ENCODE peak calls at places on chromosome 20, in six cellular contexts. B, O, U, T, M and N are unnamed samples.

GRCh38 chr20:19368351-19368750 is 155.9 kb downstream of the SLC24A3 start:
- DNase-seq in B (no peak), O (no peak), U (no peak), T (no peak), M (no peak), N (no peak)

GRCh38 chr20:1820137-1821074 is 74.8 kb upstream of the SIRPA start:
- DNase-seq in B (no peak), O (no peak), U (peak; percentile 80), T (no peak), M (no peak), N (no peak)

GRCh38 chr20:35326732-35327073 is 34.5 kb upstream of the FAM83C start:
- DNase-seq in B (no peak), O (no peak), U (no peak), T (no peak), M (no peak), N (no peak)

GRCh38 chr20:20489054-20489453 is 121.2 kb downstream of the INSM1 start:
- DNase-seq in B (no peak), O (no peak), U (peak; percentile 69), T (no peak), M (no peak), N (no peak)

GRCh38 chr20:46216770-46217464 is 91.4 kb downstream of the CDH22 start:
- DNase-seq in B (no peak), O (no peak), U (no peak), T (no peak), M (no peak), N (no peak)

GRCh38 chr20:40535816-40536215 is 153.2 kb downstream of the MAFB start:
- DNase-seq in B (no peak), O (no peak), U (no peak), T (no peak), M (no peak), N (no peak)

GRCh38 chr20:62133864-62134263 is 9.3 kb downstream of the PSMA7 start:
- DNase-seq in B (no peak), O (no peak), U (no peak), T (no peak), M (no peak), N (no peak)

GRCh38 chr20:17624551-17625245 is 54.8 kb downstream of the DSTN start:
- DNase-seq in B (no peak), O (no peak), U (no peak), T (peak; percentile 28), M (peak; percentile 7), N (peak; percentile 3)

GRCh38 chr20:36572701-36573102 is 695 bp upstream of the TGIF2 start:
- DNase-seq in B (no peak), O (no peak), U (peak; percentile 51), T (no peak), M (no peak), N (no peak)

GRCh38 chr20:55880361-55880760 is 125.0 kb downstream of the CBLN4 start:
- DNase-seq in B (no peak), O (no peak), U (no peak), T (no peak), M (no peak), N (no peak)

GRCh38 chr20:50302463-50303041 is 111.9 kb downstream of the CEBPB start:
- DNase-seq in B (no peak), O (no peak), U (peak; percentile 59), T (no peak), M (no peak), N (no peak)

GRCh38 chr20:31675828-31676533 is 38.3 kb downstream of the COX4I2 start:
- DNase-seq in B (no peak), O (no peak), U (peak; percentile 25), T (no peak), M (no peak), N (no peak)

GRCh38 chr20:50258790-50259483 is 68.3 kb downstream of the CEBPB start:
- DNase-seq in B (no peak), O (no peak), U (no peak), T (no peak), M (no peak), N (no peak)

GRCh38 chr20:46814366-46815232 is 80.0 kb upstream of the EYA2 start:
- DNase-seq in B (peak; percentile 57), O (peak; percentile 92), U (peak; percentile 87), T (no peak), M (no peak), N (no peak)

GRCh38 chr20:17680128-17680835 is 1.8 kb downstream of the RRBP1 start:
- DNase-seq in B (peak; percentile 74), O (peak; percentile 78), U (peak; percentile 71), T (no peak), M (no peak), N (peak; percentile 23)

GRCh38 chr20:5024103-5024502 is 22.8 kb upstream of the SLC23A2 start:
- DNase-seq in B (no peak), O (no peak), U (peak; percentile 12), T (no peak), M (no peak), N (no peak)

GRCh38 chr20:61948586-61949362 is 116.9 kb downstream of the TAF4 start:
- DNase-seq in B (no peak), O (no peak), U (no peak), T (peak; percentile 22), M (no peak), N (no peak)

GRCh38 chr20:33731693-33732165 is at the start of gene ZNF341:
- DNase-seq in B (no peak), O (peak; percentile 55), U (peak; percentile 76), T (peak; percentile 89), M (peak; percentile 29), N (peak; percentile 83)

GRCh38 chr20:45114465-45115385 is at the start of gene WFDC5:
- DNase-seq in B (no peak), O (no peak), U (no peak), T (no peak), M (no peak), N (no peak)

DNA sequence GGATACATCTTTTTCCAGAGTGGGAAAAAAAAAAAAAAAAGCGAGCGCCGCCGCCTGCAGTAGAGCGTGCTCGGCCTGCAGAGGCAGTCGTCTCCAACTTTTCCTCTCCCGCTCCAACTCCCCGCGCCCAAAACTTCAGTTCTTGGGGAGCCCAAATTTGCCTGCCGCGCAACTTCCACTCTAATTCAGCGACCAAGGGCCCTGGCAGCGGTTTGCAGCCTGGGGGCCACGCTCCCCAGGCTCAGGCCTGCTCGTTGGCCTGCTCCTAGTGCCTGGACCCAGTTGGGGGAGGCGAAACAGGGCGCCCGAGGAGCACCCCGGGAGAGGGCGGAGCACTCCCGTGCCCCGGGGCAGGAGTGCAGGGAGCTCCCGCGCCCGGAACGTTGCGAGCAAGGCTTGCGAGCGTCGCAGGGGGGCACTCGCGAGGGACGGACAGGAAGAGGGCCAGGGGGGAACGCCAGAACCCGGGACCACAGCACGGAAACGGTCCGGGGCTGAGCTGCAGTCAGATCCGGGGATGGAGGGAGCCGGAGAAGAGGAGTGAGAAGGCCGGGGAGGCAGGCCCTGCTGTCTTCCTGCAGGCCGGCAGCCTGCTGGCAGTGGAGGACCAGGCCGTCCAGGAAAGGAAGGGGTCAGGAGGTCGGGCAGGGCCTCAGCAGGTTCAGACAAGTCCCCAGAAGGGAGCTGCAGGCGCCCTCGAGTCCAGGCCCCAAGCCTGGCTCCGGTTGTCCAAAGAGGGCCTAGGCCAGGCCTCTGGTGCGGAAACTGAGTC is at the start of gene STX16:
- DNase-seq in B (peak; percentile 98), O (peak; percentile 99), U (peak; percentile 91), T (peak; percentile 89), M (peak; percentile 37), N (peak; percentile 83)
- TF ChIP-seq CTCF in B (peak; percentile 96), O (peak; percentile 58), U (peak; percentile 53), T (peak; percentile 61), M (peak; percentile 46), N (peak; percentile 59)

DNA sequence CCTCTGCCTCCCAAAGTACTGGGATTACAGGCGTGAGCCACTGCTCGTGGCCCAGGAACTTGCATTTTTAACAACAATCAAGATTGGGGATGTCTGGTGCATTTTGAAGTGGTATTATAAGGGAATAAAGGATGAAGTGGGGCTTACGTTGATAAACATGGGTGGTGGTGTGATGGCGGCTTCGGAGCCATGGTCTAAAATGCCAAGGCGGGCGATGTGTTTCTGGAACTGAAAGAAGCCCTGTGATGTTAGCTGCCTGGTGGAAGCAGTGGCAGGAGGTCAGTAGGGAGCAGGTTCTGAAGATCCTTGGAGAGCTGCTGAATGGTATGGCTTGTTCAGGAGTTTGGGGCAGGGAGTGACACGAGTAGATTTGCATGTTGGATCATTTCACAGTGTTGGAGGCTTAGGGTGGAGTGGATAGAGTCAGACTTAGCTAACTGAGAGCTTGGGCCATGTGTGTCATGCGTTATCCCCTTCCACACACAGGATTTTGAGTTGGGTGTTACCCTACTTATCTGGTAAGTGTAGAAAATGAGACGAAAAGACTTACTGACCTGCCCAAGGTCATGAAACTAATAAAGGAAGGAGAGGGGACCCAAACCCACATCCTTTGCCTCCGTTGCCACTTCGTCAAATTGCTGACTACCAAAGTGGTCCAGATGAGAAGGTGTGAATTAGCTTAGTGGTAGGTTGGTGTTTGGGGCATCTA is 1.5 kb downstream of the NELFCD start:
- DNase-seq in B (no peak), O (no peak), U (no peak), T (no peak), M (no peak), N (no peak)
- H3K4me3 ChIP-seq in B (peak overlapping the region; percentile 7), O (peak overlapping the region; percentile 71), U (no peak overlapping the region), T (peak overlapping the region; percentile 79), M (no peak overlapping the region), N (peak overlapping the region; percentile 94)

DNA sequence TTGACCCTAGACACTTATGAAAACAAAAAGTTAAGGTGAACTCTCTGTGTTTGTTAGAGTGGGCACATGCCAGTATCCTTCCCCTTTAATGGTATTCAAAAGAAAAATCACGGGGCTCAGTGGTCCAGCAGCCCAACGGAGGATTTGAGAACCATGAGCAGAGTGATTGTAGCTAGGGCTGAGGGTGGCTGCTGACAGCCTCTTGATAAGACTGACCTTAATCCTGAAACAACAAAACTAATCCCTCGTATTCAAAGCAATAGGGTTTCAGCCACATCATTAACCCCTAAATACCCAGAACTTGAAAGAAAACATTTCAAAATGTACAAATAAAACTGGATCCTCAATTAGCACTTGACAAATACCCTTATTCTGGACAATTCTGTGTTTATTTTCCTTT is 95.1 kb downstream of the SNAP25 start:
- DNase-seq in B (peak; percentile 39), O (no peak), U (peak; percentile 20), T (no peak), M (no peak), N (no peak)
- H3K4me1 ChIP-seq in B (peaks cover 18% of the 10 kb centered on the region), O (peaks cover 53% of the 10 kb centered on the region), U (peaks cover 24% of the 10 kb centered on the region), T (no peaks in the 10 kb centered on the region), M (no peaks in the 10 kb centered on the region), N (no peaks in the 10 kb centered on the region)

DNA sequence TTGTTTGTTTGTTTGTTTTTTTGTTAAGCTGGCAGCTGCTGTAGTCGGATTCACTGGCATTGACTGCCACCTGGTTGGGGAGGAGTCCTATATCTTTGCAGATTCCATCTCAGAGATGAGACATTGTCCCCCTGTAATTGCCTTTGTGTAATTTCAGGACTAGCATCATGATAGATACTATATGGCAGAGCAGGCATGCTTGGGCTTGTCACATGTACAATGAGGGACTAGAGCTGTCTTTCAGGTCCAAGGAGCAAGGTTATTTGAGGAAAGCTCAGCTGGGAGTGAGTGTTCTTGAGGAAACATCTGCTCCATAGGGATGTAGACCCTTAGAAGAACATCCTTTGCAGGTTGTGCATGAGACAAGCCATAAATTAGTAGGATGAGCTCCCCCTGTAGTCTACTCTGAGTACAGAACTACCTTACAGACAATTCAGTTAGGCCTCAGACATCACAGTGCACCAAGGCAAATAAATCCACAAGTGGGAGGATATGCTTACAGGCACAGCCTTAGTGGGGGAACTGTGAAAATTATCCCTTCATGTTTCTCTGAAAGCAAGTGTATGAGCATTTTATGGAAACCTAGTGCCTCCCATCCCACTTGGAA is 62.1 kb downstream of the BMP2 start:
- DNase-seq in B (peak; percentile 11), O (no peak), U (peak; percentile 1), T (no peak), M (no peak), N (no peak)
- TF ChIP-seq CTCF in B (peak; percentile 18), O (no peak), U (no peak), T (no peak), M (no peak), N (no peak)